ENCODE peak calls at places on chromosome 21, in five cellular contexts. One of them, this sample, is unnamed.

GRCh38 chr21:42626171-42626570 is 27.2 kb upstream of the PDE9A start:
- DNase-seq in heart right ventricle: no peak
- DNase-seq in right lobe of liver: no peak
- DNase-seq in SK-N-SH: no peak
- DNase-seq in esophagus squamous epithelium: no peak
- DNase-seq in this sample: no peak

GRCh38 chr21:44880762-44881585 is 7.5 kb upstream of the PTTG1IP start:
- DNase-seq in heart right ventricle: no peak
- DNase-seq in SK-N-SH: no peak
- DNase-seq in right lobe of liver: no peak
- DNase-seq in esophagus squamous epithelium: no peak
- DNase-seq in this sample: peak

GRCh38 chr21:45009616-45010015 is 64.8 kb upstream of the ADARB1 start:
- DNase-seq in right lobe of liver: no peak
- DNase-seq in SK-N-SH: no peak
- DNase-seq in esophagus squamous epithelium: no peak
- DNase-seq in heart right ventricle: no peak
- DNase-seq in this sample: no peak

GRCh38 chr21:45372732-45373355 is 32.1 kb upstream of the COL18A1 start:
- DNase-seq in heart right ventricle: peak
- DNase-seq in esophagus squamous epithelium: no peak
- DNase-seq in SK-N-SH: no peak
- DNase-seq in right lobe of liver: no peak
- DNase-seq in this sample: no peak

GRCh38 chr21:33132054-33132453 is 62.1 kb downstream of the OLIG1 start:
- DNase-seq in SK-N-SH: no peak
- DNase-seq in right lobe of liver: no peak
- DNase-seq in esophagus squamous epithelium: no peak
- DNase-seq in heart right ventricle: no peak
- DNase-seq in this sample: no peak

GRCh38 chr21:29299046-29299905 is 554 bp downstream of the BACH1 start:
- DNase-seq in heart right ventricle: peak
- DNase-seq in esophagus squamous epithelium: no peak
- DNase-seq in SK-N-SH: no peak
- DNase-seq in right lobe of liver: peak
- DNase-seq in this sample: peak

GRCh38 chr21:36207577-36208320 is 51.1 kb downstream of the DOP1B start:
- DNase-seq in esophagus squamous epithelium: no peak
- DNase-seq in right lobe of liver: no peak
- DNase-seq in SK-N-SH: no peak
- DNase-seq in heart right ventricle: no peak
- DNase-seq in this sample: no peak

GRCh38 chr21:36202721-36203602 is 46.3 kb downstream of the DOP1B start:
- DNase-seq in right lobe of liver: no peak
- DNase-seq in SK-N-SH: no peak
- DNase-seq in heart right ventricle: no peak
- DNase-seq in esophagus squamous epithelium: no peak
- DNase-seq in this sample: no peak

GRCh38 chr21:38930838-38931237 is 125.1 kb downstream of the ETS2 start:
- DNase-seq in esophagus squamous epithelium: no peak
- DNase-seq in right lobe of liver: no peak
- DNase-seq in SK-N-SH: no peak
- DNase-seq in heart right ventricle: no peak
- DNase-seq in this sample: no peak

GRCh38 chr21:42532466-42533181 is 19.0 kb downstream of the SLC37A1 start:
- DNase-seq in SK-N-SH: no peak
- DNase-seq in right lobe of liver: peak
- DNase-seq in esophagus squamous epithelium: no peak
- DNase-seq in heart right ventricle: peak
- DNase-seq in this sample: no peak

GRCh38 chr21:31781737-31782136 is 49.8 kb upstream of the SCAF4 start:
- DNase-seq in esophagus squamous epithelium: no peak
- DNase-seq in SK-N-SH: no peak
- DNase-seq in right lobe of liver: no peak
- DNase-seq in heart right ventricle: no peak
- DNase-seq in this sample: no peak

GRCh38 chr21:45309541-45310381 is 22.1 kb upstream of the POFUT2 start:
- DNase-seq in SK-N-SH: no peak
- DNase-seq in esophagus squamous epithelium: no peak
- DNase-seq in heart right ventricle: peak
- DNase-seq in right lobe of liver: peak
- DNase-seq in this sample: no peak

GRCh38 chr21:19523731-19524130 is 1120.1 kb upstream of the TMPRSS15 start:
- DNase-seq in esophagus squamous epithelium: no peak
- DNase-seq in heart right ventricle: no peak
- DNase-seq in SK-N-SH: no peak
- DNase-seq in right lobe of liver: no peak
- DNase-seq in this sample: no peak

GRCh38 chr21:28086861-28087581 is 905.7 kb downstream of the LTN1 start:
- DNase-seq in SK-N-SH: no peak
- DNase-seq in heart right ventricle: no peak
- DNase-seq in right lobe of liver: no peak
- DNase-seq in esophagus squamous epithelium: no peak
- DNase-seq in this sample: no peak

GRCh38 chr21:17900281-17900989 is 81.3 kb upstream of the C21orf91 start:
- DNase-seq in heart right ventricle: peak
- DNase-seq in right lobe of liver: no peak
- DNase-seq in SK-N-SH: no peak
- DNase-seq in esophagus squamous epithelium: no peak
- DNase-seq in this sample: no peak

GRCh38 chr21:44751799-44752636 is 40.6 kb upstream of the TSPEAR start:
- DNase-seq in right lobe of liver: no peak
- DNase-seq in SK-N-SH: no peak
- DNase-seq in heart right ventricle: no peak
- DNase-seq in esophagus squamous epithelium: no peak
- DNase-seq in this sample: no peak

GRCh38 chr21:37082856-37083611 is 10.0 kb downstream of the TTC3 start:
- DNase-seq in esophagus squamous epithelium: no peak
- DNase-seq in right lobe of liver: no peak
- DNase-seq in heart right ventricle: no peak
- DNase-seq in SK-N-SH: no peak
- DNase-seq in this sample: no peak

GRCh38 chr21:38491536-38491935 is 6.7 kb downstream of the ERG start:
- DNase-seq in esophagus squamous epithelium: no peak
- DNase-seq in heart right ventricle: no peak
- DNase-seq in right lobe of liver: no peak
- DNase-seq in SK-N-SH: no peak
- DNase-seq in this sample: no peak

GRCh38 chr21:26513212-26513611 is 59.9 kb downstream of the CYYR1 start:
- DNase-seq in esophagus squamous epithelium: no peak
- DNase-seq in SK-N-SH: no peak
- DNase-seq in heart right ventricle: peak
- DNase-seq in right lobe of liver: no peak
- DNase-seq in this sample: no peak

GRCh38 chr21:41361053-41361785 is 608 bp upstream of the MX2 start:
- DNase-seq in heart right ventricle: no peak
- DNase-seq in esophagus squamous epithelium: no peak
- DNase-seq in SK-N-SH: no peak
- DNase-seq in right lobe of liver: peak
- DNase-seq in this sample: no peak
- H3K4me3 ChIP-seq in heart right ventricle: peak
- H3K4me3 ChIP-seq in esophagus squamous epithelium: no peak
- H3K4me3 ChIP-seq in SK-N-SH: no peak
- H3K4me3 ChIP-seq in right lobe of liver: peak
- H3K4me3 ChIP-seq in this sample: no peak

GRCh38 chr21:46500224-46500861 is 41.7 kb downstream of the DIP2A start:
- DNase-seq in right lobe of liver: no peak
- DNase-seq in heart right ventricle: no peak
- DNase-seq in SK-N-SH: no peak
- DNase-seq in esophagus squamous epithelium: no peak
- DNase-seq in this sample: no peak
- H3K27ac ChIP-seq in right lobe of liver: peak
- H3K27ac ChIP-seq in heart right ventricle: no peak
- H3K27ac ChIP-seq in SK-N-SH: peak
- H3K27ac ChIP-seq in esophagus squamous epithelium: peak
- H3K27ac ChIP-seq in this sample: peak

GRCh38 chr21:46604329-46604974 is 430 bp downstream of the S100B start:
- DNase-seq in SK-N-SH: no peak
- DNase-seq in right lobe of liver: no peak
- DNase-seq in esophagus squamous epithelium: no peak
- DNase-seq in heart right ventricle: no peak
- DNase-seq in this sample: no peak
- H3K4me3 ChIP-seq in SK-N-SH: no peak
- H3K4me3 ChIP-seq in right lobe of liver: no peak
- H3K4me3 ChIP-seq in esophagus squamous epithelium: no peak
- H3K4me3 ChIP-seq in heart right ventricle: no peak
- H3K4me3 ChIP-seq in this sample: no peak

GRCh38 chr21:34180826-34181359 is 107.5 kb downstream of the MRPS6 start:
- DNase-seq in heart right ventricle: no peak
- DNase-seq in SK-N-SH: no peak
- DNase-seq in right lobe of liver: no peak
- DNase-seq in esophagus squamous epithelium: no peak
- DNase-seq in this sample: no peak

GRCh38 chr21:34181418-34181817 is 108.0 kb downstream of the MRPS6 start:
- DNase-seq in right lobe of liver: no peak
- DNase-seq in esophagus squamous epithelium: no peak
- DNase-seq in heart right ventricle: no peak
- DNase-seq in SK-N-SH: no peak
- DNase-seq in this sample: no peak

GRCh38 chr21:34179204-34179935 is 106.0 kb downstream of the MRPS6 start:
- DNase-seq in esophagus squamous epithelium: no peak
- DNase-seq in SK-N-SH: no peak
- DNase-seq in heart right ventricle: no peak
- DNase-seq in right lobe of liver: no peak
- DNase-seq in this sample: no peak

GRCh38 chr21:34182436-34182835 is 109.1 kb downstream of the MRPS6 start:
- DNase-seq in esophagus squamous epithelium: no peak
- DNase-seq in SK-N-SH: no peak
- DNase-seq in right lobe of liver: no peak
- DNase-seq in heart right ventricle: no peak
- DNase-seq in this sample: no peak

GRCh38 chr21:34180406-34180805 is 107.0 kb downstream of the MRPS6 start:
- DNase-seq in right lobe of liver: no peak
- DNase-seq in esophagus squamous epithelium: no peak
- DNase-seq in SK-N-SH: no peak
- DNase-seq in heart right ventricle: no peak
- DNase-seq in this sample: no peak
- H3K27ac ChIP-seq in right lobe of liver: no peak
- H3K27ac ChIP-seq in esophagus squamous epithelium: peak
- H3K27ac ChIP-seq in SK-N-SH: no peak
- H3K27ac ChIP-seq in heart right ventricle: no peak
- H3K27ac ChIP-seq in this sample: no peak

DNA sequence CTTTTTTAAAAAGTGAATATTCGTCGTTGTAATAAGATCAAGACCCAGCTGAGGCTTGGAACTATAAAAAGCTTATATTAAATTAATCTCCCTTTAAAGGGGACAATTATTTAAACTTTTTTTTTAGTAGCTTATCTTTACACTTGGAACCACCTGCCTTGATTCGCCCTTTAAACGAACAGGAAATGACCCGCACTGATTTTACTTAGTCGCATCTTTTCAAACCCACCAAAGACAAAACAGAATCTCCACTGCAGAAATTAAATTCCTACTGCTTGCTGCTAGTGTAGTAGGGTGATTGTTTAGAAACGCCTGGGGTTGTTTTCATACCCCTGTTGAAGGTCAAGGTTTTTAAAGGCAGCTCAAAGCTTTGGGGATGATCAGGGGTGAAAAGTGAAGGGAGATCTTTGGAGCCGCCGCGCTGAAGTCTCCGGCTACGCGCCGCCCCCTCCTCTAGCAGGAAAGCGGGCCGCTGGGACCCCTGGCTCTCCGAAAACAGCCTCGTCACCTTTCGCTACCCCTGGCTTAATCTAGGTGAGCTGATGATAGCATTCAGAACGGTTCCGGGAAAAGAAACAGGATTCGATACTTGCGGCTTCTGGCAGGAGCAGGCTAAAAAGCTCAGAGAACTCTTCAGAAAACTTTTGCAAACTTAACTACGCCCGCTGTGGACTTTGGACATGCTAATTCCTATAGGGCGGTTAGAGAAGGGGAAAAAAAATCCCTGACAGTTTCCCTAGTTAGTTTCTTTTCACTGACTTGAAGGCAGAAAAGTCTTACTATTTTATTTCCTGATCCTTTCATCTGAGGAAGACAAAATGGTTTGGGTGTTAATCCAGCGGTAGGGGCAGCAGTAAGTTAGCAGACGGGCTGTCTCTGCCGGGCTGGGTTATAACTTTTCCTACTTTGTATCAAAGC is 163.2 kb downstream of the RUNX1 start:
- DNase-seq in esophagus squamous epithelium: no peak
- DNase-seq in SK-N-SH: no peak
- DNase-seq in right lobe of liver: no peak
- DNase-seq in heart right ventricle: no peak
- DNase-seq in this sample: peak
- H3K4me3 ChIP-seq in esophagus squamous epithelium: peak
- H3K4me3 ChIP-seq in SK-N-SH: peak
- H3K4me3 ChIP-seq in right lobe of liver: peak
- H3K4me3 ChIP-seq in heart right ventricle: peak
- H3K4me3 ChIP-seq in this sample: peak

GRCh38 chr21:40153351-40153750 is 286.1 kb downstream of the PCP4 start:
- DNase-seq in esophagus squamous epithelium: no peak
- DNase-seq in heart right ventricle: no peak
- DNase-seq in right lobe of liver: no peak
- DNase-seq in SK-N-SH: no peak
- DNase-seq in this sample: no peak
- H3K27ac ChIP-seq in esophagus squamous epithelium: no peak
- H3K27ac ChIP-seq in heart right ventricle: no peak
- H3K27ac ChIP-seq in right lobe of liver: no peak
- H3K27ac ChIP-seq in SK-N-SH: no peak
- H3K27ac ChIP-seq in this sample: no peak

GRCh38 chr21:14115646-14116045 is 95.1 kb downstream of the LIPI start:
- DNase-seq in SK-N-SH: no peak
- DNase-seq in esophagus squamous epithelium: no peak
- DNase-seq in heart right ventricle: no peak
- DNase-seq in right lobe of liver: no peak
- DNase-seq in this sample: no peak

GRCh38 chr21:14120091-14120734 is 90.5 kb downstream of the LIPI start:
- DNase-seq in heart right ventricle: peak
- DNase-seq in SK-N-SH: peak
- DNase-seq in esophagus squamous epithelium: no peak
- DNase-seq in right lobe of liver: peak
- DNase-seq in this sample: peak

GRCh38 chr21:14119038-14119437 is 91.7 kb downstream of the LIPI start:
- DNase-seq in SK-N-SH: no peak
- DNase-seq in heart right ventricle: no peak
- DNase-seq in esophagus squamous epithelium: no peak
- DNase-seq in right lobe of liver: no peak
- DNase-seq in this sample: no peak

GRCh38 chr21:14116080-14116481 is 94.7 kb downstream of the LIPI start:
- DNase-seq in right lobe of liver: no peak
- DNase-seq in esophagus squamous epithelium: no peak
- DNase-seq in heart right ventricle: no peak
- DNase-seq in SK-N-SH: no peak
- DNase-seq in this sample: no peak

GRCh38 chr21:14114251-14114650 is 96.5 kb downstream of the LIPI start:
- DNase-seq in heart right ventricle: no peak
- DNase-seq in SK-N-SH: no peak
- DNase-seq in right lobe of liver: no peak
- DNase-seq in esophagus squamous epithelium: no peak
- DNase-seq in this sample: no peak
- H3K4me3 ChIP-seq in heart right ventricle: no peak
- H3K4me3 ChIP-seq in SK-N-SH: no peak
- H3K4me3 ChIP-seq in right lobe of liver: no peak
- H3K4me3 ChIP-seq in esophagus squamous epithelium: no peak
- H3K4me3 ChIP-seq in this sample: no peak